ENCODE peak calls at places on chromosome 12, in six cellular contexts. G is activated T-cell treated with anti-CD3 and anti-CD28 coated beads, Interleukin-2, amount 50 U/mL, for 1 hour; B is endothelial cell; C is CD4-positive, alpha-beta memory T cell; U is MCF 10A; K is AG10803. E is an unnamed sample.

GRCh38 chr12:49537709-49538601 is 875 bp upstream of the KCNH3 start:
- DNase-seq in G (peak), B (no peak), C (no peak), U (no peak), K (no peak), E (peak)

GRCh38 chr12:121776190-121777098 is 17.0 kb downstream of the RHOF start:
- DNase-seq in G (peak), B (peak), C (peak), U (peak), K (peak), E (peak)

GRCh38 chr12:473198-473597 is 13.5 kb downstream of the B4GALNT3 start:
- DNase-seq in G (no peak), B (no peak), C (no peak), U (no peak), K (no peak), E (no peak)

GRCh38 chr12:31574803-31575573 is 15.9 kb downstream of the DENND5B start:
- DNase-seq in G (no peak), B (no peak), C (no peak), U (peak), K (peak), E (no peak)

GRCh38 chr12:121894633-121895032 is 6.0 kb downstream of the PSMD9 start:
- DNase-seq in G (no peak), B (no peak), C (no peak), U (no peak), K (peak), E (peak)

GRCh38 chr12:41277019-41277770 is 89.1 kb downstream of the PDZRN4 start:
- DNase-seq in G (no peak), B (peak), C (peak), U (peak), K (peak), E (peak)

GRCh38 chr12:82996168-82996812 is 309.6 kb downstream of the TMTC2 start:
- DNase-seq in G (no peak), B (no peak), C (no peak), U (no peak), K (no peak), E (no peak)

GRCh38 chr12:30395190-30395589 is 300.5 kb downstream of the IPO8 start:
- DNase-seq in G (no peak), B (no peak), C (no peak), U (no peak), K (no peak), E (no peak)

GRCh38 chr12:92297932-92298681 is 152.5 kb upstream of the BTG1 start:
- DNase-seq in G (no peak), B (no peak), C (peak), U (no peak), K (peak), E (no peak)

GRCh38 chr12:70040141-70040540 is 203.1 kb upstream of the CNOT2 start:
- DNase-seq in G (no peak), B (no peak), C (no peak), U (no peak), K (peak), E (no peak)

GRCh38 chr12:122967151-122967550 is 888 bp upstream of the ABCB9 start:
- DNase-seq in G (no peak), B (no peak), C (no peak), U (no peak), K (no peak), E (no peak)

GRCh38 chr12:6788972-6789905 is at the start of gene CD4:
- DNase-seq in G (peak), B (no peak), C (peak), U (no peak), K (no peak), E (no peak)

GRCh38 chr12:124646385-124647230 is 79.2 kb upstream of the NCOR2 start:
- DNase-seq in G (peak), B (no peak), C (no peak), U (no peak), K (no peak), E (no peak)

GRCh38 chr12:89356069-89356665 is 3.9 kb upstream of the DUSP6 start:
- DNase-seq in G (no peak), B (no peak), C (no peak), U (no peak), K (no peak), E (no peak)

GRCh38 chr12:115599251-115599811 is 678.2 kb downstream of the MED13L start:
- DNase-seq in G (no peak), B (no peak), C (no peak), U (no peak), K (peak), E (peak)

GRCh38 chr12:124637163-124637562 is 69.8 kb upstream of the NCOR2 start:
- DNase-seq in G (no peak), B (no peak), C (no peak), U (no peak), K (no peak), E (no peak)

GRCh38 chr12:14621821-14622220 is 54.1 kb upstream of the PLBD1 start:
- DNase-seq in G (no peak), B (no peak), C (no peak), U (no peak), K (no peak), E (no peak)

E was measured in iPS-NIHi11.